ENCODE peak calls at places on chromosomes 11 and 22, in nine cellular contexts. One of them, this sample, is unnamed.
A peak's percentile ranks its signal among the peaks of the same experiment; 100 is the strongest.

GRCh38 chr11:118820412-118821357 is 29.7 kb upstream of the DDX6 start:
- DNase-seq in IMR-90: no peak
- DNase-seq in GM19239: peak; percentile 51
- DNase-seq in lower leg skin: peak; percentile 87
- DNase-seq in AG04449: no peak
- DNase-seq in midbrain: peak; percentile 76
- DNase-seq in dermis blood vessel endothelial cell: no peak
- DNase-seq in activated T-helper 1 cell treated with Interleukin-2 at 50 U/mL for 16 hours: no peak
- DNase-seq in small intestine: peak; percentile 81
- DNase-seq in this sample: peak; percentile 3

GRCh38 chr11:102287963-102288744 is 29.1 kb upstream of the BIRC3 start:
- DNase-seq in IMR-90: peak; percentile 82
- DNase-seq in GM19239: peak; percentile 53
- DNase-seq in lower leg skin: no peak
- DNase-seq in AG04449: no peak
- DNase-seq in midbrain: peak; percentile 79
- DNase-seq in dermis blood vessel endothelial cell: peak; percentile 85
- DNase-seq in activated T-helper 1 cell treated with Interleukin-2 at 50 U/mL for 16 hours: no peak
- DNase-seq in small intestine: peak; percentile 85
- DNase-seq in this sample: peak; percentile 41

GRCh38 chr11:14956111-14956510 is 16.0 kb downstream of the CALCA start:
- DNase-seq in IMR-90: no peak
- DNase-seq in GM19239: no peak
- DNase-seq in lower leg skin: no peak
- DNase-seq in AG04449: no peak
- DNase-seq in midbrain: no peak
- DNase-seq in dermis blood vessel endothelial cell: no peak
- DNase-seq in activated T-helper 1 cell treated with Interleukin-2 at 50 U/mL for 16 hours: no peak
- DNase-seq in small intestine: no peak
- DNase-seq in this sample: no peak

GRCh38 chr22:19740586-19740985 is 17.2 kb downstream of the GP1BB start:
- DNase-seq in IMR-90: no peak
- DNase-seq in GM19239: no peak
- DNase-seq in lower leg skin: no peak
- DNase-seq in AG04449: no peak
- DNase-seq in midbrain: no peak
- DNase-seq in dermis blood vessel endothelial cell: no peak
- DNase-seq in activated T-helper 1 cell treated with Interleukin-2 at 50 U/mL for 16 hours: no peak
- DNase-seq in small intestine: no peak
- DNase-seq in this sample: no peak

GRCh38 chr11:124646148-124646547 is 23.5 kb downstream of the TBRG1 start:
- DNase-seq in IMR-90: no peak
- DNase-seq in GM19239: no peak
- DNase-seq in lower leg skin: no peak
- DNase-seq in AG04449: no peak
- DNase-seq in midbrain: no peak
- DNase-seq in dermis blood vessel endothelial cell: no peak
- DNase-seq in activated T-helper 1 cell treated with Interleukin-2 at 50 U/mL for 16 hours: no peak
- DNase-seq in small intestine: no peak
- DNase-seq in this sample: no peak

GRCh38 chr11:122275513-122275912 is 159.5 kb upstream of the BLID start:
- DNase-seq in IMR-90: no peak
- DNase-seq in GM19239: no peak
- DNase-seq in lower leg skin: no peak
- DNase-seq in AG04449: no peak
- DNase-seq in midbrain: no peak
- DNase-seq in dermis blood vessel endothelial cell: no peak
- DNase-seq in activated T-helper 1 cell treated with Interleukin-2 at 50 U/mL for 16 hours: no peak
- DNase-seq in small intestine: no peak
- DNase-seq in this sample: no peak

GRCh38 chr11:113507341-113507740 is 32.1 kb upstream of the DRD2 start:
- DNase-seq in IMR-90: no peak
- DNase-seq in GM19239: no peak
- DNase-seq in lower leg skin: peak; percentile 65
- DNase-seq in AG04449: no peak
- DNase-seq in midbrain: no peak
- DNase-seq in dermis blood vessel endothelial cell: no peak
- DNase-seq in activated T-helper 1 cell treated with Interleukin-2 at 50 U/mL for 16 hours: no peak
- DNase-seq in small intestine: no peak
- DNase-seq in this sample: no peak

GRCh38 chr11:113664069-113664980 is 41.8 kb downstream of the TMPRSS5 start:
- DNase-seq in IMR-90: peak; percentile 58
- DNase-seq in GM19239: no peak
- DNase-seq in lower leg skin: no peak
- DNase-seq in AG04449: peak; percentile 38
- DNase-seq in midbrain: no peak
- DNase-seq in dermis blood vessel endothelial cell: no peak
- DNase-seq in activated T-helper 1 cell treated with Interleukin-2 at 50 U/mL for 16 hours: no peak
- DNase-seq in small intestine: peak; percentile 12
- DNase-seq in this sample: peak; percentile 57

GRCh38 chr22:16914006-16914405 is 88.8 kb upstream of the XKR3 start:
- DNase-seq in IMR-90: no peak
- DNase-seq in GM19239: no peak
- DNase-seq in lower leg skin: no peak
- DNase-seq in AG04449: no peak
- DNase-seq in midbrain: no peak
- DNase-seq in dermis blood vessel endothelial cell: no peak
- DNase-seq in activated T-helper 1 cell treated with Interleukin-2 at 50 U/mL for 16 hours: no peak
- DNase-seq in small intestine: no peak
- DNase-seq in this sample: no peak

GRCh38 chr11:120179071-120179672 is 31.7 kb upstream of the OAF start:
- DNase-seq in IMR-90: no peak
- DNase-seq in GM19239: no peak
- DNase-seq in lower leg skin: peak; percentile 72
- DNase-seq in AG04449: no peak
- DNase-seq in midbrain: no peak
- DNase-seq in dermis blood vessel endothelial cell: no peak
- DNase-seq in activated T-helper 1 cell treated with Interleukin-2 at 50 U/mL for 16 hours: no peak
- DNase-seq in small intestine: no peak
- DNase-seq in this sample: no peak

GRCh38 chr11:2521681-2522630 is 77.1 kb downstream of the KCNQ1 start:
- DNase-seq in IMR-90: no peak
- DNase-seq in GM19239: no peak
- DNase-seq in lower leg skin: peak; percentile 82
- DNase-seq in AG04449: no peak
- DNase-seq in midbrain: no peak
- DNase-seq in dermis blood vessel endothelial cell: no peak
- DNase-seq in activated T-helper 1 cell treated with Interleukin-2 at 50 U/mL for 16 hours: no peak
- DNase-seq in small intestine: no peak
- DNase-seq in this sample: no peak

GRCh38 chr11:121595717-121596156 is 143.0 kb upstream of the SORL1-AS1 start:
- DNase-seq in IMR-90: peak; percentile 100
- DNase-seq in GM19239: no peak
- DNase-seq in lower leg skin: no peak
- DNase-seq in AG04449: peak; percentile 99
- DNase-seq in midbrain: no peak
- DNase-seq in dermis blood vessel endothelial cell: peak; percentile 4
- DNase-seq in activated T-helper 1 cell treated with Interleukin-2 at 50 U/mL for 16 hours: no peak
- DNase-seq in small intestine: no peak
- DNase-seq in this sample: peak; percentile 100

GRCh38 chr22:33923033-33923432 is 2.8 kb upstream of the LARGE1 start:
- DNase-seq in IMR-90: peak; percentile 28
- DNase-seq in GM19239: no peak
- DNase-seq in lower leg skin: no peak
- DNase-seq in AG04449: no peak
- DNase-seq in midbrain: no peak
- DNase-seq in dermis blood vessel endothelial cell: no peak
- DNase-seq in activated T-helper 1 cell treated with Interleukin-2 at 50 U/mL for 16 hours: no peak
- DNase-seq in small intestine: no peak
- DNase-seq in this sample: no peak

GRCh38 chr11:12786891-12787290 is 112.7 kb downstream of the TEAD1 start:
- DNase-seq in IMR-90: no peak
- DNase-seq in GM19239: no peak
- DNase-seq in lower leg skin: no peak
- DNase-seq in AG04449: no peak
- DNase-seq in midbrain: no peak
- DNase-seq in dermis blood vessel endothelial cell: no peak
- DNase-seq in activated T-helper 1 cell treated with Interleukin-2 at 50 U/mL for 16 hours: no peak
- DNase-seq in small intestine: no peak
- DNase-seq in this sample: no peak

GRCh38 chr22:36369922-36370781 is 17.6 kb downstream of the MYH9 start:
- DNase-seq in IMR-90: peak; percentile 41
- DNase-seq in GM19239: no peak
- DNase-seq in lower leg skin: no peak
- DNase-seq in AG04449: no peak
- DNase-seq in midbrain: no peak
- DNase-seq in dermis blood vessel endothelial cell: peak; percentile 75
- DNase-seq in activated T-helper 1 cell treated with Interleukin-2 at 50 U/mL for 16 hours: no peak
- DNase-seq in small intestine: peak; percentile 98
- DNase-seq in this sample: no peak

GRCh38 chr22:39612811-39613548 is 42.4 kb downstream of the CACNA1I start:
- DNase-seq in IMR-90: no peak
- DNase-seq in GM19239: no peak
- DNase-seq in lower leg skin: no peak
- DNase-seq in AG04449: no peak
- DNase-seq in midbrain: no peak
- DNase-seq in dermis blood vessel endothelial cell: no peak
- DNase-seq in activated T-helper 1 cell treated with Interleukin-2 at 50 U/mL for 16 hours: no peak
- DNase-seq in small intestine: no peak
- DNase-seq in this sample: no peak

GRCh38 chr22:20607157-20607907 is 99.9 kb downstream of the MED15 start:
- DNase-seq in IMR-90: no peak
- DNase-seq in GM19239: no peak
- DNase-seq in lower leg skin: no peak
- DNase-seq in AG04449: no peak
- DNase-seq in midbrain: no peak
- DNase-seq in dermis blood vessel endothelial cell: no peak
- DNase-seq in activated T-helper 1 cell treated with Interleukin-2 at 50 U/mL for 16 hours: no peak
- DNase-seq in small intestine: peak; percentile 46
- DNase-seq in this sample: no peak

GRCh38 chr11:13046626-13047570 is 37.8 kb downstream of the RASSF10 start:
- DNase-seq in IMR-90: no peak
- DNase-seq in GM19239: no peak
- DNase-seq in lower leg skin: no peak
- DNase-seq in AG04449: no peak
- DNase-seq in midbrain: no peak
- DNase-seq in dermis blood vessel endothelial cell: no peak
- DNase-seq in activated T-helper 1 cell treated with Interleukin-2 at 50 U/mL for 16 hours: no peak
- DNase-seq in small intestine: no peak
- DNase-seq in this sample: no peak

GRCh38 chr11:9399466-9399865 is 15.0 kb downstream of the IPO7 start:
- DNase-seq in IMR-90: peak; percentile 63
- DNase-seq in GM19239: no peak
- DNase-seq in lower leg skin: no peak
- DNase-seq in AG04449: no peak
- DNase-seq in midbrain: no peak
- DNase-seq in dermis blood vessel endothelial cell: no peak
- DNase-seq in activated T-helper 1 cell treated with Interleukin-2 at 50 U/mL for 16 hours: no peak
- DNase-seq in small intestine: no peak
- DNase-seq in this sample: no peak

GRCh38 chr11:95443386-95443785 is 212.4 kb upstream of the SESN3 start:
- DNase-seq in IMR-90: no peak
- DNase-seq in GM19239: peak; percentile 23
- DNase-seq in lower leg skin: no peak
- DNase-seq in AG04449: no peak
- DNase-seq in midbrain: no peak
- DNase-seq in dermis blood vessel endothelial cell: no peak
- DNase-seq in activated T-helper 1 cell treated with Interleukin-2 at 50 U/mL for 16 hours: no peak
- DNase-seq in small intestine: peak; percentile 21
- DNase-seq in this sample: no peak

GRCh38 chr22:25853078-25853477 is 111.1 kb downstream of the MYO18B start:
- DNase-seq in IMR-90: no peak
- DNase-seq in GM19239: no peak
- DNase-seq in lower leg skin: no peak
- DNase-seq in AG04449: no peak
- DNase-seq in midbrain: no peak
- DNase-seq in dermis blood vessel endothelial cell: no peak
- DNase-seq in activated T-helper 1 cell treated with Interleukin-2 at 50 U/mL for 16 hours: no peak
- DNase-seq in small intestine: no peak
- DNase-seq in this sample: no peak

GRCh38 chr22:46377566-46378498 is 42.3 kb downstream of the TRMU start:
- DNase-seq in IMR-90: no peak
- DNase-seq in GM19239: no peak
- DNase-seq in lower leg skin: no peak
- DNase-seq in AG04449: no peak
- DNase-seq in midbrain: no peak
- DNase-seq in dermis blood vessel endothelial cell: no peak
- DNase-seq in activated T-helper 1 cell treated with Interleukin-2 at 50 U/mL for 16 hours: no peak
- DNase-seq in small intestine: peak; percentile 94
- DNase-seq in this sample: no peak

GRCh38 chr11:35173620-35174278 is 34.8 kb downstream of the CD44 start:
- DNase-seq in IMR-90: no peak
- DNase-seq in GM19239: no peak
- DNase-seq in lower leg skin: no peak
- DNase-seq in AG04449: no peak
- DNase-seq in midbrain: no peak
- DNase-seq in dermis blood vessel endothelial cell: no peak
- DNase-seq in activated T-helper 1 cell treated with Interleukin-2 at 50 U/mL for 16 hours: no peak
- DNase-seq in small intestine: no peak
- DNase-seq in this sample: no peak

GRCh38 chr11:112806876-112807275 is 154.3 kb upstream of the NCAM1 start:
- DNase-seq in IMR-90: no peak
- DNase-seq in GM19239: no peak
- DNase-seq in lower leg skin: no peak
- DNase-seq in AG04449: no peak
- DNase-seq in midbrain: no peak
- DNase-seq in dermis blood vessel endothelial cell: no peak
- DNase-seq in activated T-helper 1 cell treated with Interleukin-2 at 50 U/mL for 16 hours: no peak
- DNase-seq in small intestine: no peak
- DNase-seq in this sample: no peak

GRCh38 chr11:18696638-18697225 is 1.8 kb upstream of the TMEM86A start:
- DNase-seq in IMR-90: peak; percentile 57
- DNase-seq in GM19239: no peak
- DNase-seq in lower leg skin: no peak
- DNase-seq in AG04449: peak; percentile 34
- DNase-seq in midbrain: no peak
- DNase-seq in dermis blood vessel endothelial cell: no peak
- DNase-seq in activated T-helper 1 cell treated with Interleukin-2 at 50 U/mL for 16 hours: no peak
- DNase-seq in small intestine: no peak
- DNase-seq in this sample: no peak

GRCh38 chr11:44973634-44974401 is 23.1 kb upstream of the TP53I11 start:
- DNase-seq in IMR-90: no peak
- DNase-seq in GM19239: no peak
- DNase-seq in lower leg skin: no peak
- DNase-seq in AG04449: no peak
- DNase-seq in midbrain: no peak
- DNase-seq in dermis blood vessel endothelial cell: no peak
- DNase-seq in activated T-helper 1 cell treated with Interleukin-2 at 50 U/mL for 16 hours: no peak
- DNase-seq in small intestine: no peak
- DNase-seq in this sample: no peak

GRCh38 chr11:88103337-88104206 is 71.7 kb downstream of the RAB38 start:
- DNase-seq in IMR-90: peak; percentile 58
- DNase-seq in GM19239: peak; percentile 16
- DNase-seq in lower leg skin: no peak
- DNase-seq in AG04449: peak; percentile 1
- DNase-seq in midbrain: no peak
- DNase-seq in dermis blood vessel endothelial cell: peak; percentile 80
- DNase-seq in activated T-helper 1 cell treated with Interleukin-2 at 50 U/mL for 16 hours: peak; percentile 0
- DNase-seq in small intestine: peak; percentile 32
- DNase-seq in this sample: no peak

GRCh38 chr11:117583063-117583801 is 213.8 kb downstream of the DSCAML1 start:
- DNase-seq in IMR-90: no peak
- DNase-seq in GM19239: no peak
- DNase-seq in lower leg skin: peak; percentile 76
- DNase-seq in AG04449: no peak
- DNase-seq in midbrain: peak; percentile 32
- DNase-seq in dermis blood vessel endothelial cell: no peak
- DNase-seq in activated T-helper 1 cell treated with Interleukin-2 at 50 U/mL for 16 hours: no peak
- DNase-seq in small intestine: no peak
- DNase-seq in this sample: no peak

GRCh38 chr11:66337103-66337899 is 1.1 kb upstream of the RIN1 start:
- DNase-seq in IMR-90: peak; percentile 56
- DNase-seq in GM19239: no peak
- DNase-seq in lower leg skin: peak; percentile 84
- DNase-seq in AG04449: no peak
- DNase-seq in midbrain: no peak
- DNase-seq in dermis blood vessel endothelial cell: no peak
- DNase-seq in activated T-helper 1 cell treated with Interleukin-2 at 50 U/mL for 16 hours: no peak
- DNase-seq in small intestine: no peak
- DNase-seq in this sample: no peak

GRCh38 chr11:122434786-122435185 is 220.7 kb upstream of the UBASH3B start:
- DNase-seq in IMR-90: no peak
- DNase-seq in GM19239: no peak
- DNase-seq in lower leg skin: no peak
- DNase-seq in AG04449: no peak
- DNase-seq in midbrain: no peak
- DNase-seq in dermis blood vessel endothelial cell: no peak
- DNase-seq in activated T-helper 1 cell treated with Interleukin-2 at 50 U/mL for 16 hours: no peak
- DNase-seq in small intestine: no peak
- DNase-seq in this sample: no peak

GRCh38 chr11:122478986-122479385 is 176.5 kb upstream of the UBASH3B start:
- DNase-seq in IMR-90: no peak
- DNase-seq in GM19239: no peak
- DNase-seq in lower leg skin: no peak
- DNase-seq in AG04449: no peak
- DNase-seq in midbrain: no peak
- DNase-seq in dermis blood vessel endothelial cell: no peak
- DNase-seq in activated T-helper 1 cell treated with Interleukin-2 at 50 U/mL for 16 hours: no peak
- DNase-seq in small intestine: no peak
- DNase-seq in this sample: no peak